ENCODE peak calls at places on chromosome 22, in five cellular contexts. A is NCI-H2081; F is AG09319; O is A172; Q is activated naive CD8-positive, alpha-beta T cell treated with anti-CD3 and anti-CD28 coated beads, Interleukin-2, amount 50 U/mL, for 24 hours. I is an unnamed sample.

GRCh38 chr22:49617866-49618688 is 209.6 kb downstream of the BRD1 start:
- DNase-seq in Q (no peak), A (no peak), F (no peak), O (no peak), I (no peak)

GRCh38 chr22:35330258-35330861 is 30.7 kb downstream of the TOM1 start:
- DNase-seq in Q (peak; percentile 58), F (no peak), A (no peak), O (peak; percentile 14), I (no peak)

GRCh38 chr22:29700206-29700948 is 19.4 kb upstream of the CABP7 start:
- DNase-seq in O (peak; percentile 21), A (peak; percentile 75), F (no peak), Q (no peak), I (peak; percentile 27)

GRCh38 chr22:44357962-44358553 is 45.3 kb upstream of the SHISAL1 start:
- DNase-seq in A (no peak), O (no peak), F (no peak), Q (no peak), I (no peak)

GRCh38 chr22:46767249-46767985 is 5.0 kb downstream of the TBC1D22A start:
- DNase-seq in Q (no peak), F (no peak), O (no peak), A (no peak), I (no peak)

GRCh38 chr22:44207173-44207980 is 26.7 kb downstream of the PARVG start:
- DNase-seq in F (no peak), Q (no peak), A (no peak), O (no peak), I (no peak)

GRCh38 chr22:38136607-38137006 is 26.1 kb upstream of the BAIAP2L2 start:
- DNase-seq in F (no peak), Q (no peak), O (no peak), A (no peak), I (no peak)

GRCh38 chr22:39462443-39463147 is 5.8 kb downstream of the MGAT3 start:
- DNase-seq in A (no peak), F (no peak), O (no peak), Q (no peak), I (no peak)

GRCh38 chr22:23067023-23067650 is 3.2 kb upstream of the GNAZ start:
- DNase-seq in Q (no peak), F (no peak), O (no peak), A (no peak), I (no peak)

GRCh38 chr22:17929909-17930308 is 94.5 kb downstream of the MICAL3 start:
- DNase-seq in O (no peak), F (no peak), Q (no peak), A (no peak), I (no peak)

GRCh38 chr22:47805394-47805935 is 1043.0 kb downstream of the TBC1D22A start:
- DNase-seq in A (no peak), Q (no peak), F (no peak), O (no peak), I (no peak)

GRCh38 chr22:40332319-40332781 is 13.9 kb upstream of the ADSL start:
- DNase-seq in O (no peak), F (no peak), Q (no peak), A (no peak), I (no peak)

GRCh38 chr22:35352214-35353111 is 28.4 kb upstream of the HMOX1 start:
- DNase-seq in Q (peak; percentile 84), F (no peak), A (no peak), O (no peak), I (no peak)